ENCODE peak calls at places on chromosome 19, in five cellular contexts. N is neural progenitor cell, K is PC-3, O is SK-N-SH, G is HCT116. E is an unnamed sample.

GRCh38 chr19:11479470-11480080 is 1.3 kb downstream of the ELAVL3 start:
- DNase-seq in K (no peak), O (peak), G (no peak), N (peak), E (peak)

GRCh38 chr19:28239270-28239669 is 973.7 kb downstream of the UQCRFS1 start:
- DNase-seq in O (peak), K (no peak), G (no peak), N (peak), E (peak)

GRCh38 chr19:31350033-31350692 is 927 bp upstream of the TSHZ3 start:
- DNase-seq in G (no peak), N (peak), K (no peak), O (peak), E (peak)

GRCh38 chr19:30160996-30161655 is 211.1 kb upstream of the ZNF536 start:
- DNase-seq in G (no peak), K (no peak), O (no peak), N (no peak), E (no peak)

GRCh38 chr19:32174386-32175113 is 170.9 kb upstream of the ZNF507 start:
- DNase-seq in G (no peak), N (no peak), O (no peak), K (no peak), E (no peak)

GRCh38 chr19:10602330-10603083 is 15.4 kb upstream of the AP1M2 start:
- DNase-seq in N (peak), K (peak), G (peak), O (peak), E (peak)

GRCh38 chr19:19540707-19541515 is 2.8 kb downstream of the CILP2 start:
- DNase-seq in G (peak), K (peak), N (peak), O (peak), E (peak)

GRCh38 chr19:57103573-57104277 is 16.1 kb upstream of the USP29 start:
- DNase-seq in N (peak), G (peak), O (peak), K (peak), E (peak)

GRCh38 chr19:58513694-58514563 is 2.1 kb upstream of the SLC27A5 start:
- DNase-seq in G (peak), O (peak), K (peak), N (peak), E (peak)

GRCh38 chr19:38849746-38850230 is at the start of gene HNRNPL:
- DNase-seq in O (peak), G (no peak), N (no peak), K (no peak), E (no peak)

GRCh38 chr19:39937094-39937493 is 2.7 kb upstream of the FCGBP start:
- DNase-seq in N (no peak), K (no peak), O (no peak), G (no peak), E (no peak)

GRCh38 chr19:15154002-15154612 is 46.7 kb downstream of the NOTCH3 start:
- DNase-seq in G (peak), N (peak), O (peak), K (peak), E (peak)

GRCh38 chr19:33906578-33907335 is 110.1 kb downstream of the KCTD15 start:
- DNase-seq in G (no peak), K (no peak), O (no peak), N (peak), E (peak)

GRCh38 chr19:14118165-14119051 is 846 bp upstream of the PRKACA start:
- DNase-seq in N (peak), G (no peak), K (no peak), O (peak), E (peak)

GRCh38 chr19:40594657-40595077 is 6.5 kb upstream of the LTBP4 start:
- DNase-seq in O (no peak), K (peak), G (no peak), N (no peak), E (peak)

GRCh38 chr19:6459356-6460098 is at the start of gene SLC25A23:
- DNase-seq in K (peak), G (peak), O (peak), N (peak), E (peak)

GRCh38 chr19:18967358-18968146 is 26.5 kb upstream of the HOMER3 start:
- DNase-seq in K (peak), O (no peak), G (no peak), N (no peak), E (peak)

GRCh38 chr19:18932216-18932841 is 8.7 kb downstream of the HOMER3 start:
- DNase-seq in G (peak), O (peak), N (peak), K (peak), E (peak)

GRCh38 chr19:8096071-8096470 is 43.5 kb downstream of the CCL25 start:
- DNase-seq in G (no peak), O (no peak), N (no peak), K (peak), E (no peak)

GRCh38 chr19:6491802-6492592 is 10.1 kb downstream of the TUBB4A start:
- DNase-seq in N (no peak), G (no peak), O (no peak), K (no peak), E (no peak)

GRCh38 chr19:10753305-10753704 is 35.4 kb downstream of the DNM2 start:
- DNase-seq in K (no peak), O (no peak), G (no peak), N (no peak), E (no peak)

GRCh38 chr19:46017095-46017429 is 5.8 kb downstream of the PGLYRP1 start:
- DNase-seq in K (no peak), O (no peak), N (no peak), G (no peak), E (no peak)

GRCh38 chr19:46015080-46015960 is 7.5 kb downstream of the PGLYRP1 start:
- DNase-seq in O (peak), K (no peak), N (peak), G (no peak), E (peak)

GRCh38 chr19:46015961-46016425 is 6.9 kb downstream of the PGLYRP1 start:
- DNase-seq in O (peak), K (no peak), N (peak), G (no peak), E (peak)

GRCh38 chr19:46017874-46018675 is 4.8 kb downstream of the PGLYRP1 start:
- DNase-seq in K (no peak), O (no peak), G (no peak), N (no peak), E (no peak)

DNA sequence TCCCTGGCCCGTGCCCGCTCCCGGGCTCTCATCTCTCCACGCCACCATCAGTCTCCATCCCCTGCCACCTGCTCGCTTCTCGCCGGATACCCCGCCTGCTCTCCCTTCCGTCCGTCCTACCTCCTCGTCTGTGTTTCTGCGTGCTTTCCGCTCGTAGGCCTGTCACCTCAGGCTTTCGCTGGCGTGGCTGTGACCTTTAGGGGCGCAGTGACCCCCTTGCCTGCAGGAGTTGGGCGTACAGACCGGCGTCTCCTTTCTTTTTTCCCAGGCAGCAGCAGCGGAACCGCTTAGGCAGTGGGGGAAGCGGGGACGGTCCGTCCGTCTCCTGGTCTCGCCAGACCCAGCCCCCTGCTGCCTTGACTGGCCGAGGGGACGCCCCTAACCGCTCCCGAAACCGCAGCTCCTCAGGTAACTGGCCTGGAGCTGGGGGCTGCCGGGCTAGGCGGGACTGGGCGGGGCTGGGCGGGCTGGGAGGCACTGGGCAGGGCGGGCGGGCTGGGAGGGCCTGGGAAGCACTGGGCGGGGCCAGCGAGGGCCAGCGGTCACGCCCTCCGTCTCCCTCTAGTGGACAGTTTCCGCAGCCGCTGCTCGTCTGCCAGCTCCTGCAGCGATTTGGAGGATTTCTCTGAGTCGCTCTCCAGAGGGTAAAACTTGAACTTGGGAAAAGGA is 6.3 kb downstream of the PGLYRP1 start:
- DNase-seq in O (peak), K (peak), N (peak), G (peak), E (peak)
- H3K9ac ChIP-seq in O (no peak), K (no peak), N (no peak), G (no peak), E (no peak)

GRCh38 chr19:50204081-50204428 is 633 bp downstream of the MYH14 start:
- DNase-seq in G (no peak), O (no peak), K (no peak), N (no peak), E (no peak)

GRCh38 chr19:50206191-50206590 is 2.8 kb downstream of the MYH14 start:
- DNase-seq in O (no peak), K (no peak), N (no peak), G (no peak), E (no peak)

GRCh38 chr19:50207730-50208129 is 4.3 kb downstream of the MYH14 start:
- DNase-seq in N (no peak), K (no peak), G (no peak), O (no peak), E (no peak)

GRCh38 chr19:50204811-50205675 is 1.6 kb downstream of the MYH14 start:
- DNase-seq in N (peak), G (peak), O (peak), K (peak), E (no peak)

GRCh38 chr19:50205681-50206138 is 2.3 kb downstream of the MYH14 start:
- DNase-seq in N (peak), O (no peak), G (no peak), K (no peak), E (no peak)
- TF ChIP-seq EZH2phosphoT487 in N (no peak), O (no peak), G (no peak), K (no peak), E (no peak)

GRCh38 chr19:42285546-42285945 is 16.4 kb upstream of the PRR19 start:
- DNase-seq in O (no peak), K (no peak), N (peak), G (no peak), E (no peak)
- H3K9ac ChIP-seq in O (peak), K (no peak), N (peak), G (peak), E (peak)

GRCh38 chr19:2503521-2504109 is 27.7 kb downstream of the GADD45B start:
- DNase-seq in G (peak), O (no peak), N (no peak), K (peak), E (peak)
- TF ChIP-seq EZH2phosphoT487 in G (no peak), O (no peak), N (no peak), K (no peak), E (no peak)

GRCh38 chr19:3401004-3401768 is 34.8 kb downstream of the NFIC start:
- DNase-seq in O (no peak), N (no peak), G (no peak), K (no peak), E (no peak)

GRCh38 chr19:3396881-3397265 is 30.5 kb downstream of the NFIC start:
- DNase-seq in O (no peak), K (no peak), N (no peak), G (no peak), E (peak)

GRCh38 chr19:3397266-3398022 is 31.1 kb downstream of the NFIC start:
- DNase-seq in N (peak), O (peak), K (no peak), G (peak), E (peak)

GRCh38 chr19:3398900-3399278 is 32.5 kb downstream of the NFIC start:
- DNase-seq in K (no peak), N (no peak), O (no peak), G (no peak), E (no peak)

GRCh38 chr19:3398114-3398899 is 31.9 kb downstream of the NFIC start:
- DNase-seq in K (no peak), O (no peak), N (peak), G (no peak), E (peak)
- H3K9ac ChIP-seq in K (no peak), O (no peak), N (no peak), G (peak), E (no peak)

GRCh38 chr19:12913011-12913561 is 6.0 kb downstream of the SYCE2 start:
- DNase-seq in O (peak), G (no peak), N (peak), K (peak), E (peak)

GRCh38 chr19:12918253-12918652 is 840 bp downstream of the SYCE2 start:
- DNase-seq in O (no peak), K (no peak), N (no peak), G (no peak), E (no peak)

DNA sequence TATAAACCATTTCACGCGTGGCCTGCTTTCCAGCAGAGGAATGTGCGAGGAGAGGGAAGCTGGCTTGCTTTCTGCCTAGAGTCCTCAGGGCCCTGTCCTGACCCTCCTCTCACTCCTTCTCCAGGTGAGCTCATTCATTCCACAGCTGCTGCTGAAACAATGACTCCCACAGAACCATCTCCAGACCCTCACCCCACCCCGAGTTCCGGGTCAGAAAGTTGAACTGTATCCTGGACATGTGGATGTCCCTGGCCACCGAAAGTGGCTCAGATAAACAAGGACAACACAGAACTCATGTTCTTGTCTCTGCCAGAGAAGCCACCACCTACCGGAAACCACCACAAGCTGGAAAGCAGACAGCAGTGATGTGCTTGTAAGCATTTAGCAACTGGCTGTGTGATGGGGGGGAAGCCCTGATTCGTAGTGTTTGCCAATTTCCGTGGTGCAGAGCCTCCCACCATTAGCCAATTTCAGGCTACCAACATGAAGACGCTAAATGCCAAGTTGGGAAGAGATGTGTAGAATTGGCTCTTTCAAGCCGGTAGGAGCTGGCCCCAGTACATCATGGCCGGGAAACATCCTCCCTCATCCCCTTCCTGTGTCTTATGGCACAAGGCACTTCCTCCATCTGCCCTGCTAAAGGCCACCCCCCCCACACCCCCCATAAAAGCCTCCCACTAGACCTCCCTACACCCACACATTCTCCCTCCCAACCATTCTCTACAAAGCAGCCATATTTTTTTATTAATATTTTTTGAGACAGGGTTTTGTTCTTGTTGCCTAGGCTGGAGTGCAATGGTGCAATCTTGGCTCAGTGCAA is 5.0 kb downstream of the SYCE2 start:
- DNase-seq in O (no peak), N (peak), G (no peak), K (no peak), E (peak)
- TF ChIP-seq EZH2phosphoT487 in O (no peak), N (no peak), G (no peak), K (no peak), E (no peak)

DNA sequence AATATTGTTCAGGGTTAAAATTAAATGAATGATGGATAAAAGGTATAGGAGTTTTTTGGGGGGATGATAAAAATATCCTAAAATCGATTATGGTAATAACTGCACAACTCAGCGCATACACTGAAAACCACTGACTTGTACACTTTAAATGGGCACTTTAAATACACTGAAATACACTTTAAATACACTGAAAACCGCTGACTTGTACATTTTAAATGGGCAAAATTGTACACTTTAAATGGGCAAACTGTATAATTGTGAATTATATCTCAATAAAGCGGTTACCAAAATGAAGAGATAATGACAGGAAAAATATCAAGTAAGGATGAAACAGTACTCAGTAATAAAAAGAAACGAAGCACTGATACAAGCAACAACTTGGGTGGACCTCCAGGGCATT is 1.5 kb downstream of the LIG1 start:
- DNase-seq in K (no peak), G (no peak), O (no peak), N (no peak), E (no peak)
- H3K9ac ChIP-seq in K (no peak), G (no peak), O (no peak), N (no peak), E (no peak)

DNA sequence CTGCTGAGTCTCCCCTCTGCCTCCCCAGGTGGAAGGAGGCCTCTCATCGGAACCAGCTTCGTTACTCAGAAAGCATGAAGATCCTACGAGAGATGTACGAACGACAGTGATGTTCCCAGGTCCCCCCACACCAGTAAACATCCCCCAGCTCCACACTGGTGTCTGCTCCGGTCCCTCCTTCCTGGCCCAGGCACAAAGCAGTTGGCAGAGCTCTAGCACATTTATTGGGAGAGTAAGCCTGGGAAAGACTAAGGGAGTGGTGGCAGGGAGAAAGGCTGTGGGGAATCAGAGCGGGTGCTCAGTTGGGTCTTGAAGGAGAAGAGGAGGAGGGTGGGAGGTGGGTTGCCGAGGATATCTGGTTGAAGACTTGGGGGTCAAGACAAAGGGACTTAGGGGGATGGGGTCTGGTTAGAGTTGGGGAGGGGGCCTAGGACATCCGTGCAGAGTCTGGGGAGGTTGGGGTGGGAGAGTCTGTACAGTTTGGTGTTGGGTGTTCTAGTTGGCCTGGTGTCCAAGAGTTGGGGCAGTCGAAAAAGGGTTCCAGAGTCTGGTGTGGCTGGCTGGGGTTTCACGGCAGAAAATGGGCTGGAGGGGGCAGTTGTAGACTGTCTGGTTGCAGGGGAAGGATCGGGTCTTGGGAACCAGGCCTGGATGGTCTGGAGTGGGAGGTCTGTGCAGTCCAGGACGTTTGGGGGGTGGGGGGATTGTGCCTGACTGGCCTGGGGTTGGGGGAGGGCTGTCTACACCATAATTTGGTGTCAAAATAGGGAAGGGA is 2.3 kb downstream of the HSPB6 start:
- DNase-seq in N (no peak), G (no peak), O (no peak), K (no peak), E (no peak)
- TF ChIP-seq EZH2phosphoT487 in N (no peak), G (no peak), O (no peak), K (no peak), E (no peak)

DNA sequence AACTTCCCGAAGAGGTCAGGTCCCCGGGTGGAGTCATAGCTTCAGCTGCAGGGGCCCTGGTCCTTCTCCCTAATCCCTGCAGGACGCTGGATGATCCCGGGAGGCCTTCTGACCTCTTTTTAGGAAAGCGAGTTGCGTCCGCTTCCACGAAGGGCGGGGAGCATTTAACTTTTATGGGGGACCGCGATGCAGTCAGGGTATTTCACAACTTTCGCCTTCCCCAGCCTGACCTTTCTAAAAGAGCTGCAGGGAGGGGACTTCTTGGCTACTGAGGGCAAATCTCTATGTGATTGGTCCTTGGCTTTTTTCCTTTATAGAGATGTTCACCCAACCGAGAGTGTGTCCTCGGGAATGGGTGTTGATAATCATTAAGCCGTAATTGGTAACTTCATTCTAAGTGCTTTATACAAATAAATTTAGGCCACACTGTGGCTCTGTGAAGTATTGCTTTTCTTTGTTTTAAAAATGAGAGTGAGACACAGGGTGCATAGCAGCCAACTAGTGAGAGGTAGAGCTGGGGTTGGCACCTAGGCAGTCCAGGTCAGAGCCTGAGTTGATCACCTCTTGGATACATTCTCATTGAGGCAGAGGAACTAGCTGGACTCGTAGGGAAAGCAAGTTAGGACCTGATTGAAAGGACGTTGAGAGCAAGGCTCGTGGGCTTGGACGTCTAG is 841 bp downstream of the ZNF230 start:
- DNase-seq in O (no peak), G (no peak), K (no peak), N (peak), E (peak)
- H3K9ac ChIP-seq in O (peak), G (peak), K (peak), N (no peak), E (peak)

GRCh38 chr19:48745208-48745995 is 1.3 kb downstream of the IZUMO1 start:
- DNase-seq in N (peak), K (peak), G (no peak), O (peak), E (peak)
- TF ChIP-seq EZH2phosphoT487 in N (no peak), K (no peak), G (no peak), O (no peak), E (no peak)